ENCODE peak calls at places on chromosomes 12 and 14, in ten cellular contexts. L, J, E, Q, S, X, F, Z, K and R are unnamed samples.

GRCh38 chr12:14691560-14691959 is 4.8 kb downstream of the GUCY2C start:
- DNase-seq in S (no peak), Z (no peak), F (no peak), J (peak; percentile 53), Q (no peak), K (no peak), L (peak; percentile 18), X (no peak), E (peak; percentile 88), R (no peak)

GRCh38 chr14:73710737-73711136 is 3.4 kb downstream of the PNMA1 start:
- DNase-seq in F (no peak), Q (no peak), X (no peak), L (no peak), E (no peak), K (no peak), S (no peak), J (no peak), Z (no peak), R (no peak)

GRCh38 chr14:103679351-103679750 is 35.9 kb downstream of the XRCC3 start:
- DNase-seq in J (no peak), F (peak; percentile 46), Q (no peak), S (no peak), L (no peak), X (peak; percentile 43), K (no peak), Z (peak; percentile 10), E (peak; percentile 82), R (no peak)

GRCh38 chr14:72903707-72904106 is 9.8 kb upstream of the DPF3 start:
- DNase-seq in J (no peak), X (no peak), Q (no peak), E (no peak), S (no peak), K (no peak), L (no peak), Z (no peak), F (no peak), R (no peak)

GRCh38 chr12:29275834-29276233 is 105.1 kb downstream of the ERGIC2 start:
- DNase-seq in J (no peak), F (no peak), E (no peak), K (no peak), S (no peak), X (no peak), Z (no peak), L (no peak), Q (no peak), R (no peak)

GRCh38 chr12:6792522-6793201 is 3.3 kb downstream of the CD4 start:
- DNase-seq in J (peak; percentile 35), L (no peak), Z (no peak), F (no peak), K (no peak), Q (no peak), X (no peak), E (peak; percentile 82), S (no peak), R (no peak)

GRCh38 chr14:63276492-63277342 is 42.0 kb downstream of the GPHB5 start:
- DNase-seq in Q (peak; percentile 25), S (no peak), L (peak; percentile 49), K (no peak), Z (peak; percentile 88), E (no peak), X (peak; percentile 10), F (no peak), J (no peak), R (no peak)

GRCh38 chr12:100987552-100988277 is 193.1 kb downstream of the ANO4 start:
- DNase-seq in Z (peak; percentile 17), K (peak; percentile 57), L (peak; percentile 75), J (no peak), X (peak; percentile 1), F (no peak), S (no peak), E (peak; percentile 59), Q (no peak), R (no peak)

GRCh38 chr12:104353012-104353981 is 49.8 kb downstream of the EID3 start:
- DNase-seq in L (no peak), K (no peak), Q (no peak), Z (no peak), J (no peak), E (no peak), F (no peak), S (no peak), X (no peak), R (no peak)

GRCh38 chr14:53368714-53369191 is 215.6 kb upstream of the DDHD1 start:
- DNase-seq in Z (no peak), L (peak; percentile 77), S (no peak), F (no peak), J (no peak), Q (no peak), X (no peak), E (no peak), K (no peak), R (no peak)

GRCh38 chr14:66380143-66380542 is 106.0 kb upstream of the CCDC196 start:
- DNase-seq in F (no peak), L (no peak), K (no peak), S (no peak), X (no peak), J (no peak), Q (no peak), E (peak; percentile 54), Z (no peak), R (no peak)